ENCODE peak calls at places on chromosomes 5 and 9, in five cellular contexts. N is SK-N-SH, B is heart left ventricle, M is ovary, T is adrenal gland. P is an unnamed sample.

GRCh38 chr5:54738118-54738972 is 220.8 kb downstream of the SNX18 start:
- DNase-seq in N (no peak), B (peak; percentile 83), M (no peak), T (peak; percentile 82), P (peak; percentile 57)

GRCh38 chr5:96347502-96348292 is 85.4 kb downstream of the PCSK1 start:
- DNase-seq in N (no peak), B (no peak), M (no peak), T (no peak), P (no peak)

GRCh38 chr9:129880654-129881546 is 45.6 kb downstream of the USP20 start:
- DNase-seq in N (no peak), B (no peak), M (no peak), T (no peak), P (no peak)

GRCh38 chr9:16445141-16445920 is 425.1 kb downstream of the BNC2 start:
- DNase-seq in N (no peak), B (no peak), M (no peak), T (no peak), P (no peak)

GRCh38 chr5:167633931-167634341 is 657.5 kb upstream of the WWC1 start:
- DNase-seq in N (no peak), B (no peak), M (no peak), T (no peak), P (no peak)

GRCh38 chr5:138649775-138650174 is 74.6 kb upstream of the HSPA9 start:
- DNase-seq in N (no peak), B (no peak), M (no peak), T (no peak), P (no peak)

GRCh38 chr9:27394154-27394825 is 97.3 kb upstream of the EQTN start:
- DNase-seq in N (no peak), B (no peak), M (no peak), T (no peak), P (no peak)

GRCh38 chr5:87229780-87230179 is 37.9 kb upstream of the RASA1 start:
- DNase-seq in N (no peak), B (no peak), M (no peak), T (no peak), P (no peak)

GRCh38 chr9:133458643-133459312 is 1.0 kb upstream of the CACFD1 start:
- DNase-seq in N (peak; percentile 52), B (no peak), M (no peak), T (peak; percentile 70), P (no peak)

GRCh38 chr5:44942524-44943001 is 133.8 kb downstream of the MRPS30 start:
- DNase-seq in N (no peak), B (no peak), M (no peak), T (no peak), P (no peak)

GRCh38 chr5:12799165-12799564 is 894.9 kb upstream of the CTNND2 start:
- DNase-seq in N (no peak), B (no peak), M (no peak), T (no peak), P (no peak)

GRCh38 chr5:153523831-153524230 is 33.4 kb downstream of the GRIA1 start:
- DNase-seq in N (no peak), B (no peak), M (no peak), T (peak; percentile 70), P (no peak)

GRCh38 chr9:121818016-121818661 is 166.7 kb downstream of the DAB2IP start:
- DNase-seq in N (no peak), B (no peak), M (no peak), T (no peak), P (no peak)

GRCh38 chr9:121818841-121819430 is 167.5 kb downstream of the DAB2IP start:
- DNase-seq in N (peak; percentile 51), B (no peak), M (no peak), T (no peak), P (no peak)

GRCh38 chr9:121821326-121821725 is 169.9 kb downstream of the DAB2IP start:
- DNase-seq in N (no peak), B (no peak), M (no peak), T (no peak), P (no peak)

GRCh38 chr9:121820286-121821005 is 169.0 kb downstream of the DAB2IP start:
- DNase-seq in N (no peak), B (no peak), M (peak; percentile 13), T (no peak), P (no peak)

GRCh38 chr9:121819511-121820231 is 168.2 kb downstream of the DAB2IP start:
- DNase-seq in N (peak; percentile 89), B (no peak), M (no peak), T (no peak), P (no peak)
- H3K4me3 ChIP-seq in N (no peak overlapping the region), B (no peak overlapping the region), M (no peak overlapping the region), T (no peak overlapping the region), P (no peak overlapping the region)

DNA sequence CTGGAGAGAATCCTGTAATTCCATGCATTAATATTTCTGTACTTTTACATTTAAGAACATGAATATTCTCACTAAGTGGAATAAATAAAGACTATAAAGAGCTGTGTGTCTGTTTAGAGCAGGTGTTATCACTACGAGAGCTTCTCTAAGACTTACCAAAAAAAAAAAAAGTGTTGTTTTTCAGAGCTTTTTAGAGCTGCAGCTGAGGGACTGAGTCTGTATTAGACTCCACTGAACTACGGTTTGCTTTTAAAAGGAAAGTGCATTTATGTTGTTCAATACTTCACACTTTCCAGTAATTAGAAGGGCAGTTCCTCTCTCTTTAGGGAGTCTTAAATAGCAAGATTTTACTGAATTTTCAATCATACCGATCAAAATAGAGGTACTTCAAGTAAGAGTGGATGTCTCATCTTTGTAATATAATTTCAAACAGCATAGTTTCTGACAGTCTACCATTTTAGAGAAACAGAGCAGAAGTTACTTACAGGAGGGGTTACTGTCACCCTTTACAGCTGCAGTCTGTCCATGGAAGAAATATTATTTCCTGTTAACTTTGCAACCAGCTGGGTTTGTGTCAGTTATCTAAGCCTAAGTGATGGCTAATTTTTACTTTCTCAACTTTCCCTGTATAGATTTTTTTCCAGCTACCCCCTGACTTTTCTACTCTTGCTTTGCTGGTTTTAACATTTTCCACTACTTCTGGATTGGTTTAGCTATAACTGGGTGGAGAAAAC is 2.4 kb downstream of the SYK start:
- DNase-seq in N (no peak), B (no peak), M (no peak), T (no peak), P (no peak)
- H3K4me3 ChIP-seq in N (no peak overlapping the region), B (no peak overlapping the region), M (no peak overlapping the region), T (no peak overlapping the region), P (no peak overlapping the region)

GRCh38 chr5:11230890-11231289 is 469.9 kb upstream of the DAP start:
- DNase-seq in N (no peak), B (no peak), M (no peak), T (no peak), P (no peak)

GRCh38 chr5:11224788-11225187 is 463.8 kb upstream of the DAP start:
- DNase-seq in N (no peak), B (no peak), M (no peak), T (no peak), P (no peak)

GRCh38 chr5:11222169-11222568 is 461.1 kb upstream of the DAP start:
- DNase-seq in N (no peak), B (no peak), M (no peak), T (no peak), P (no peak)

DNA sequence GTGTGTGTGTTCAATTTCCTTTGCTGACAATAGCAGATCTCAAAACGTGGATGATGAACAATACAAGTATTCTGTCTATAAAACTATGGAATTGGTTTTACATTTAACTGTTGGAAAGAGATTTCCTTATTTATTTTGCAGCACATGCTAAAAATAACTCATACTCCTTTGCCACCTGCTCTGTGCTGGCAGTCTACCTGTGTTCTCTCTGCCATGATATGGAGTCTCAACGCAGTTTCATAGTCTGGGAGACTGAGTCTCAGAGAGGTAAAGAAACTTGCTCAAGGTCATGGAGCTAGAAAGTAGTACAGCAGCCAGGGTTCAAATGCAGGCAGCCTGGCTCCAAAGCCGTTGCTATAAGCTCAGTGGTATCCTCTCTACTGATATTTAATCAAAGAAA is 466.0 kb upstream of the DAP start:
- DNase-seq in N (no peak), B (no peak), M (no peak), T (no peak), P (no peak)
- H3K4me3 ChIP-seq in N (no peak overlapping the region), B (no peak overlapping the region), M (no peak overlapping the region), T (no peak overlapping the region), P (no peak overlapping the region)

DNA sequence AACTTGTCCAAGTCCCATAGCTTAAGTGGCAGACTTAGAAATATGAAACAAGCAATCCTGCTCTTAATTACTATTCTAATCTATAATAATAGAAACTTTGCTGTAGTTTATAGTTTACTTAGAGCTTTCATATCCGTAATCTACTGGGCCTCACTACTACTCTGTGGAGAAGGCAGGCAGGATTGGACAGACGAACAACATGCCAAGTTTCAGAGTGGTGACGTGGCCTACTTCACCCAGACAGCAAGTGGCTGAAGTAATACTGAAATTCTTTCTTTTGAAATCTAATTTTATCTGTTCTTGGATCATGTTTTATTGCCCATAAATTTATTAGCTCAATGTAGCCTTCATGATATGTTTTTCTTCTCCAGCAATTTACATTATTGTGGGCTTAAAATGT is 22.2 kb downstream of the SPINK5 start:
- DNase-seq in N (no peak), B (peak; percentile 23), M (no peak), T (no peak), P (no peak)
- H3K4me3 ChIP-seq in N (no peak overlapping the region), B (no peak overlapping the region), M (no peak overlapping the region), T (no peak overlapping the region), P (no peak overlapping the region)